ENCODE peak calls at places on chromosome 6, in four cellular contexts. H, G, I and O are unnamed samples.

GRCh38 chr6:136660727-136661126 is 110.5 kb upstream of the MAP7 start:
- DNase-seq in G (no peak), I (no peak), H (no peak), O (no peak)

GRCh38 chr6:2109796-2110195 is 135.6 kb downstream of the GMDS start:
- DNase-seq in G (no peak), H (no peak), I (no peak), O (no peak)

GRCh38 chr6:33894438-33894837 is 90.6 kb upstream of the MLN start:
- DNase-seq in G (no peak), H (no peak), I (no peak), O (no peak)

GRCh38 chr6:44115866-44116265 is 11.4 kb downstream of the MRPL14 start:
- DNase-seq in G (no peak), I (no peak), H (no peak), O (no peak)

GRCh38 chr6:23637296-23637695 is 488.7 kb upstream of the NRSN1 start:
- DNase-seq in H (no peak), I (no peak), G (no peak), O (no peak)

GRCh38 chr6:84411060-84411629 is 183.7 kb upstream of the CEP162 start:
- DNase-seq in I (no peak), H (no peak), G (no peak), O (no peak)

GRCh38 chr6:35719830-35720733 is 16.8 kb upstream of the ARMC12 start:
- DNase-seq in H (no peak), G (no peak), I (peak; percentile 70), O (peak; percentile 63)

GRCh38 chr6:1087112-1087843 is 224.6 kb upstream of the FOXQ1 start:
- DNase-seq in I (no peak), H (no peak), G (no peak), O (no peak)

GRCh38 chr6:110509617-110510231 is 33.3 kb upstream of the SLC22A16 start:
- DNase-seq in H (peak; percentile 9), I (no peak), G (peak; percentile 46), O (no peak)

GRCh38 chr6:33967966-33968724 is 164.3 kb upstream of the MLN start:
- DNase-seq in G (peak; percentile 47), I (no peak), H (peak; percentile 37), O (peak; percentile 64)

GRCh38 chr6:126919947-126920346 is 198.5 kb upstream of the RSPO3 start:
- DNase-seq in H (no peak), G (no peak), I (no peak), O (no peak)

GRCh38 chr6:117550078-117550600 is 52.2 kb downstream of the GOPC start:
- DNase-seq in H (no peak), G (no peak), I (no peak), O (no peak)

GRCh38 chr6:44058617-44059358 is 68.5 kb downstream of the MRPL14 start:
- DNase-seq in H (peak; percentile 99), I (no peak), G (peak; percentile 88), O (peak; percentile 81)

GRCh38 chr6:128731249-128732165 is 151.4 kb upstream of the LAMA2 start:
- DNase-seq in H (no peak), G (peak; percentile 56), I (no peak), O (peak; percentile 7)

GRCh38 chr6:155100087-155100486 is 105.0 kb downstream of the TIAM2 start:
- DNase-seq in G (no peak), H (no peak), I (no peak), O (no peak)

GRCh38 chr6:85127696-85128225 is 322.1 kb upstream of the NT5E start:
- DNase-seq in G (no peak), I (no peak), H (no peak), O (no peak)

GRCh38 chr6:75643173-75643572 is 41.5 kb downstream of the SENP6 start:
- DNase-seq in G (no peak), I (no peak), H (no peak), O (no peak)

GRCh38 chr6:26743157-26743821 is 83.7 kb upstream of the ZNF322 start:
- DNase-seq in I (no peak), H (peak; percentile 79), G (no peak), O (peak; percentile 45)

GRCh38 chr6:21741221-21742109 is 147.9 kb downstream of the SOX4 start:
- DNase-seq in G (no peak), I (no peak), H (no peak), O (peak; percentile 34)

GRCh38 chr6:152232494-152233151 is 404.5 kb downstream of the SYNE1 start:
- DNase-seq in G (peak; percentile 9), I (no peak), H (peak; percentile 55), O (peak; percentile 28)

GRCh38 chr6:47203968-47204611 is 105.6 kb downstream of the TNFRSF21 start:
- DNase-seq in G (peak; percentile 34), H (no peak), I (no peak), O (no peak)

GRCh38 chr6:159701413-159701999 is 8.5 kb upstream of the SOD2 start:
- DNase-seq in G (peak; percentile 43), H (no peak), I (no peak), O (no peak)

GRCh38 chr6:48101277-48101676 is 9.7 kb downstream of the PTCHD4 start:
- DNase-seq in I (no peak), G (no peak), H (no peak), O (no peak)

GRCh38 chr6:149060985-149061760 is 256.3 kb upstream of the TAB2 start:
- DNase-seq in I (no peak), H (no peak), G (peak; percentile 94), O (peak; percentile 43)

GRCh38 chr6:67897998-67898607 is 737.0 kb upstream of the ADGRB3 start:
- DNase-seq in H (peak; percentile 44), G (no peak), I (no peak), O (no peak)

GRCh38 chr6:153801917-153802316 is 237.1 kb upstream of the OPRM1 start:
- DNase-seq in H (no peak), G (no peak), I (no peak), O (no peak)

GRCh38 chr6:167141667-167142432 is 15.9 kb downstream of the GPR31 start:
- DNase-seq in H (peak; percentile 49), G (peak; percentile 58), I (no peak), O (peak; percentile 90)

GRCh38 chr6:39221746-39222641 is 7.3 kb downstream of the KCNK5 start:
- DNase-seq in G (no peak), H (peak; percentile 84), I (no peak), O (no peak)

GRCh38 chr6:110255356-110255755 is 75.1 kb downstream of the CDC40 start:
- DNase-seq in H (peak; percentile 16), I (no peak), G (no peak), O (no peak)

GRCh38 chr6:166573456-166574216 is 12.8 kb downstream of the RAMACL start:
- DNase-seq in G (no peak), I (no peak), H (no peak), O (no peak)

GRCh38 chr6:157412780-157413179 is 31.8 kb downstream of the ZDHHC14 start:
- DNase-seq in G (no peak), H (no peak), I (no peak), O (no peak)

GRCh38 chr6:157406666-157407065 is 25.7 kb downstream of the ZDHHC14 start:
- DNase-seq in G (no peak), I (no peak), H (no peak), O (no peak)

GRCh38 chr6:157407637-157408036 is 26.6 kb downstream of the ZDHHC14 start:
- DNase-seq in H (no peak), G (peak; percentile 23), I (no peak), O (no peak)

GRCh38 chr6:157411368-157411767 is 30.4 kb downstream of the ZDHHC14 start:
- DNase-seq in I (no peak), H (no peak), G (no peak), O (no peak)

GRCh38 chr6:157410088-157410487 is 29.1 kb downstream of the ZDHHC14 start:
- DNase-seq in I (no peak), G (no peak), H (no peak), O (no peak)
- TF ChIP-seq MAX in I (no peak), G (no peak), H (no peak), O (no peak)

GRCh38 chr6:79584332-79584731 is 46.8 kb upstream of the SH3BGRL2 start:
- DNase-seq in G (no peak), H (no peak), I (no peak), O (no peak)

GRCh38 chr6:79589701-79590100 is 41.4 kb upstream of the SH3BGRL2 start:
- DNase-seq in H (no peak), I (no peak), G (no peak), O (no peak)

DNA sequence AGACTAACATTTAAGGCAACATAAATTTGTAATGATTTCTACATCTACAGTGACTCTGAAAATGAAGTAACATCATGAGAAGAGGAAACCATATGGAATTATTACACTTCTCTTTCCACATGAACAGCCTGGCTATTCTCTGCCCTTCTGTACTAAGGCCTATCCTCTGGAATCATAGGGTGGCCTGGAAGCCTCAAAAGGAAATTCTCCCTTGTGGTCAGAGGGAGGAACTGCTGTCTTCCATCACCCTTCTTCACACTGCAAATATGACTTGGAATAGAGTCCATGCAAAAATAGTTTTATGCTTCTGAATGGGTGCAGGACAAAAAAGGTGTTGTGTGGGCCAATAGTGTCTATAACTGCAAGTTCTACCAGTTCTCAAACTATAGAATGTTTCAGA is 44.6 kb upstream of the SH3BGRL2 start:
- DNase-seq in G (peak; percentile 57), I (no peak), H (peak; percentile 58), O (peak; percentile 52)
- TF ChIP-seq SMC3 in G (peak; percentile 62), I (no peak), H (peak; percentile 9), O (no peak)

GRCh38 chr6:51818520-51819022 is 268.8 kb downstream of the PKHD1 start:
- DNase-seq in H (no peak), G (no peak), I (no peak), O (no peak)
- TF ChIP-seq JUND in H (no peak), G (no peak), I (no peak), O (no peak)

DNA sequence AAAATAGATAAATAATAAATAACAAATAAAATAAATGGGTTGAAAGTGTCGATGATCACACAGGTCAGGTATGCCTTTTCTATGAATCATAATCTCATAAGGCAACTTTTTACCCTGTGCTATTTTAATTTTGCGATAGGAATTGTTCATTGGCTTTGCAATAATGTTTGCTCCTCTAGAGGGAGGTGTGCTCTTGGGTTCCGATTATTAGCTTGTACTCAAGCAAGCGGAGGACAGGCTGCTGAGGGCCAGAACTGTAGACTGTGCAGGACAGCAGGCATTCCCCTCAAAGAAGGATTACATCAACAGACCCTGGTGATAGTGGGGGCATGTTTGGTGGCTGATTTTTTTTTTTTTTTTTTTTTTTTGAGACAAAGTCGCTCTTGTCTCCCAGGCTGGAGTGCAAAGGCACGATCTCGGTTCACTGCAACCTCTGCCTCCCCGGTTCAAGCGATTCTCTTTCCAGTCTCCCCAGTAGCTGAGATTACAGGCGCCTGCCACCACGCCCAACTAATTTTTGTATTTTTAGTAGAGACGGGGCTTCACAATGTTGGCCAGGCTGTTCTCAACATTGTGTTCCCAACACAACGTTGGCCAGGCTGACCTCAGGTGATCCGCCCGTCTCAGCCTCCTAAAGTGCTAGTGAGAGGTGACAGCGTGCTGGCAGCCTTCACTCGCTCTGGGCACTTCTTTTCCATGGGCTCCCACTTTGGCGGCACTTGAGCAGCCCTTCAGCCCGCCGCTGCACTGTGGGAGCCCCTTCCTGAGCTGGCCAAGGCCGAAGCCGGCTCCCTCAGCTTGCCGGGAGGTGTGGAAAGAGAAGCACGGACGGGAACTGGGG is 35.6 kb downstream of the RIOK1 start:
- DNase-seq in H (peak; percentile 35), I (no peak), G (peak; percentile 79), O (peak; percentile 34)
- TF ChIP-seq MAX in H (no peak), I (no peak), G (no peak), O (no peak)

DNA sequence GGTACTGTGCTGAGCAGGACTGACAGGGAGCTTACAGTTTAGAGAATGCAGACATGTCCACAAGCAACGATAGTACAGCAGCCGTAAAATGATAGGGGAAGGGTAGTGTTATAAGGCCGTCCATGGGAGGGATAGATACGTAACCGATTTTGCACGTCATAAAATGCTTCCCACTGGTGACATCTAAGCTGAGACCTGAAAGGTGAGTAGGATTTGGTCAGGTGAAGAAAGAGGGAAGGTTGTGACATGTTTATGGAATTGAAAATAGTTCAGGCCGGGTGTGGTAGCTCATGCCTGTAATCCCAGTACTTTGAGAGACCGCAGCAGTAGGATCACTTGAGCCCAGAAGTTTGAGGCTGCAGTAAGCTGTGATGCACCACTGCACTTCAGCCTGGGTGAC is 25.6 kb downstream of the SNX9 start:
- DNase-seq in G (no peak), I (no peak), H (no peak), O (no peak)
- TF ChIP-seq SMC3 in G (no peak), I (no peak), H (no peak), O (no peak)